ENCODE peak calls at places on chromosomes 11 and 22, in four cellular contexts. K is testis; Z is CD8-positive, alpha-beta T cell; Y is colonic mucosa. R is an unnamed sample.

GRCh38 chr11:12207384-12208150 is 97.2 kb downstream of the MICAL2 start:
- DNase-seq in K (no peak), Z (no peak), Y (no peak), R (no peak)

GRCh38 chr22:22395230-22395629 is 113.3 kb downstream of the ZNF280B start:
- DNase-seq in K (no peak), Z (no peak), Y (no peak), R (no peak)

GRCh38 chr11:105838668-105839403 is 183.2 kb downstream of the MSANTD4 start:
- DNase-seq in K (no peak), Z (no peak), Y (no peak), R (no peak)

GRCh38 chr11:73477518-73477917 is 101.3 kb downstream of the RELT start:
- DNase-seq in K (no peak), Z (no peak), Y (no peak), R (no peak)

GRCh38 chr11:1888811-1889526 is 2.7 kb downstream of the PRR33 start:
- DNase-seq in K (no peak), Z (peak; percentile 94), Y (no peak), R (no peak)

GRCh38 chr22:20563464-20563906 is 56.1 kb downstream of the MED15 start:
- DNase-seq in K (no peak), Z (no peak), Y (no peak), R (no peak)

GRCh38 chr11:64235427-64236161 is 1.2 kb downstream of the VEGFB start:
- DNase-seq in K (no peak), Z (no peak), Y (no peak), R (no peak)

GRCh38 chr11:121741316-121741715 is 288.5 kb upstream of the SORL1-AS1 start:
- DNase-seq in K (peak; percentile 28), Z (no peak), Y (no peak), R (no peak)

GRCh38 chr11:104256525-104256924 is 92.6 kb upstream of the PDGFD start:
- DNase-seq in K (no peak), Z (no peak), Y (no peak), R (no peak)

GRCh38 chr22:45608763-45609180 is 62.9 kb upstream of the ATXN10 start:
- DNase-seq in K (no peak), Z (no peak), Y (no peak), R (peak; percentile 66)

GRCh38 chr11:72741429-72741833 is 10.8 kb downstream of the ARAP1 start:
- DNase-seq in K (peak; percentile 34), Z (no peak), Y (no peak), R (no peak)

GRCh38 chr11:2741377-2742131 is 41.8 kb upstream of the KCNQ1OT1 start:
- DNase-seq in K (peak; percentile 23), Z (no peak), Y (no peak), R (peak; percentile 25)

DNA sequence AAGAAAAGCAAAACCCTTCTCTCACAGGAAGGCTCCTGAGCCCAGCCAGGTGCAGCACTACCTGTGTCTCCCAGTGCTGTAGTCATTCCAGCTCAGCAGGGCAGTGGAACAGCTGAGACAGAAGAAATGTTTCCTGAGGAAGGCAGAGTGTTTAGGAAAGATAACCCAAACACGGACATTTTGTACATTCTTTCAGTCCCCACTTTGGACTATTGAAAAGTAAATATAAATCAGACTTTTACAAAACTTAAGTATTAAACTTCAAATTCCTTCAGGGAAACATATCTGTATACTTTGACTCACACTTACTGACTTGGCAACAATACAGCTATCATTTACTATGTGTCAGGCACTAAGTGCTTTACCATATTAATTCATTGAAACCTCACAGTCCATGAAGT is 40.4 kb downstream of the RRAS2 start:
- DNase-seq in K (no peak), Z (no peak), Y (no peak), R (no peak)
- H3K4me3 ChIP-seq in K (no peak overlapping the region), Z (no peak overlapping the region), Y (no peak overlapping the region), R (no peak overlapping the region)

DNA sequence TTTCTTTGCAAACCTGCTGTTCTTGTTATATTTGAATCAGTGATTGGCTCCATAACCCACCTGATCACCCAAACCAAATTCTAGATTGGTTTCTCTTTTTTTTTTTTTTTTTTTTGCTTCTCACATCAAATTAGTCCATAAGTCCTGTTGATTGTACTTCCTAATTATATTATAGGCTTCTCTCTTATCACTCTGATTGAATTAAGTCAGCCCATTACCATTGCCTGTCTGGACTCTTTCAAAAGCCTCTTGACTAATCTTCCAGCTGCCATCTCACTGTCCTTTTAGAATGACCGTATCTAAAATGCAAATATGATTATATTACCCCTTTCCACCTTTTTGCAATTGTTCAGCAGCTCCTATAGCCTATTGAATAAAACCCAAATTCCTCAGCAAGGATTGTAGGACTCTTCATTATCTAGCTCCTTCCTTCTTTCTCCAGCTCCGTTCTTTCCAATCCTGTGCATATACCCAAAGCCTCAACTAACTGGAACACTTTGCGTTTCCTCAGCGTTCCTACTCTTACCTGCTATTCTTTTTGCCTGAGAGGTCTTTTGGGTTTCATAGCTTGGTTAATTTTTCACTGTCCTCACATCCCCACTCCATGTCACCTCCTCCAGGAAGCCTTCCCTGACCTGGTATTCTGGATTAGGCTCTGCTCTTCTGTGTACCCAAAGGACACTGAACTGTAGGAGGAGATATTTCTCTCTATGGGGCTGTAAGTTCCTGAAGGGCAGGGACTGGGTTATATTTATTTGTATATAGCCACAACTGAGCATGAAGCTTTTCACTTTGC is 423.3 kb downstream of the TMEM135 start:
- DNase-seq in K (no peak), Z (no peak), Y (no peak), R (no peak)
- TF ChIP-seq CTCF in K (no peak), Z (no peak), Y (no peak), R (no peak)

GRCh38 chr11:32427616-32427934 is 7.8 kb downstream of the WT1 start:
- DNase-seq in K (no peak), Z (no peak), Y (no peak), R (no peak)

GRCh38 chr11:32427935-32428664 is 7.2 kb downstream of the WT1 start:
- DNase-seq in K (no peak), Z (no peak), Y (no peak), R (no peak)

GRCh38 chr11:32426819-32427615 is 8.3 kb downstream of the WT1 start:
- DNase-seq in K (peak; percentile 79), Z (no peak), Y (no peak), R (no peak)

GRCh38 chr11:32429477-32429876 is 5.9 kb downstream of the WT1 start:
- DNase-seq in K (no peak), Z (no peak), Y (no peak), R (no peak)

DNA sequence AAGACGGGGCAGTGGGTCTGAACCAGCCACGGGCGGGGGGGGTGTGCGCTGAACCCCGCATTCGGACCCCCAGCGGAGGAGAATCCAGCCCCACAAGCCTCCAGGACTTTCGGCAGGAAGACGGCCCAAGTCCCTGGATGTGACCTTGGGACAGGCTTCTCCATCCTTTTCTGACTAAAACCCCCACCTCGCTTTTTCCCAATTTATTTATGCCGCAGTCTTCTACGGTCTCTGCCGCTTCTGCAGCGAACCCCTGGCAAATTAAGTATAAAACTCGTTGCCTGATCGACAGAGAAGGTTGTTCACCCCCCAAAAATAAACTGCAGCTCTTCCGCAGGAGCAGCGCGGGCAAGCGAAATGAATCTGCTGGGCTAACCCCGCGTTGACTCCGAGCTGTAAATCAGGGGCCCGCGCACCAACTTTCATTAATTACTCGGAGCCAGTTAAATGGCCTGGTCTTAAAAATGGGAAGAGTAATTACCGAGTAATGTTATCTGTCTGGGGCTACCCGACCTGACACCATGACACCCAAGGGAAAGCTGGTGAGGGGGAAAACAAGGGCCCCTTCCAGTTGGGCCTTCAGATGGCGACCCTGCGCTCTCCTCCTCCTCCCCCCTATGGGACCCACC is 6.6 kb downstream of the WT1 start:
- DNase-seq in K (no peak), Z (no peak), Y (no peak), R (no peak)
- H3K4me3 ChIP-seq in K (peak overlapping the region; percentile 75), Z (no peak overlapping the region), Y (no peak overlapping the region), R (no peak overlapping the region)

DNA sequence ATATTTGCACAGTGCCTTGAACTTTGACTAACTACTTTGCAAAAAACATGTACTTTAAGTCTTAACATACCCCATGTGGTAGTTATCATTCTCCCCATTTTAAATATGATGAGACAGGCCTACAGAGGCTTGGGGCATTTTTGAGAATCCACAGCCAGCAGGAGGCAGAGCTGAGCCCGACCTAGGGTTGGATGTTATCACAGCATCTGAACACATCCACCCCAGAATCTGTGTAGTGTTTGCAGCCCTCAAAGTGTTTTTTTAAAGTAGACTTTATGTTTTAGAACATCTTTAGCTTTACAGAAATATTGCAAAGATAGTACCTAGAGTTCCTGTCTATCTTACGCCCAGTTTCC is 17.6 kb downstream of the OTOG start:
- DNase-seq in K (no peak), Z (no peak), Y (peak; percentile 17), R (no peak)
- TF ChIP-seq CTCF in K (no peak), Z (no peak), Y (no peak), R (no peak)

GRCh38 chr11:67058506-67058905 is 1.9 kb downstream of the RHOD start:
- DNase-seq in K (no peak), Z (no peak), Y (no peak), R (no peak)

GRCh38 chr11:67056640-67057409 is at the start of gene RHOD:
- DNase-seq in K (peak; percentile 46), Z (peak; percentile 62), Y (peak; percentile 61), R (no peak)

GRCh38 chr11:67055812-67056211 is 835 bp upstream of the RHOD start:
- DNase-seq in K (peak; percentile 37), Z (no peak), Y (no peak), R (no peak)

GRCh38 chr11:67056267-67056639 is 394 bp upstream of the RHOD start:
- DNase-seq in K (no peak), Z (no peak), Y (no peak), R (no peak)

GRCh38 chr11:67057410-67057757 is 737 bp downstream of the RHOD start:
- DNase-seq in K (no peak), Z (no peak), Y (no peak), R (no peak)
- H3K4me3 ChIP-seq in K (no peak overlapping the region), Z (no peak overlapping the region), Y (peak overlapping the region; percentile 47), R (peak overlapping the region; percentile 42)

GRCh38 chr22:29259253-29259899 is 8.4 kb downstream of the RHBDD3 start:
- DNase-seq in K (no peak), Z (no peak), Y (no peak), R (no peak)
- TF ChIP-seq CTCF in K (no peak), Z (no peak), Y (no peak), R (peak; percentile 11)

DNA sequence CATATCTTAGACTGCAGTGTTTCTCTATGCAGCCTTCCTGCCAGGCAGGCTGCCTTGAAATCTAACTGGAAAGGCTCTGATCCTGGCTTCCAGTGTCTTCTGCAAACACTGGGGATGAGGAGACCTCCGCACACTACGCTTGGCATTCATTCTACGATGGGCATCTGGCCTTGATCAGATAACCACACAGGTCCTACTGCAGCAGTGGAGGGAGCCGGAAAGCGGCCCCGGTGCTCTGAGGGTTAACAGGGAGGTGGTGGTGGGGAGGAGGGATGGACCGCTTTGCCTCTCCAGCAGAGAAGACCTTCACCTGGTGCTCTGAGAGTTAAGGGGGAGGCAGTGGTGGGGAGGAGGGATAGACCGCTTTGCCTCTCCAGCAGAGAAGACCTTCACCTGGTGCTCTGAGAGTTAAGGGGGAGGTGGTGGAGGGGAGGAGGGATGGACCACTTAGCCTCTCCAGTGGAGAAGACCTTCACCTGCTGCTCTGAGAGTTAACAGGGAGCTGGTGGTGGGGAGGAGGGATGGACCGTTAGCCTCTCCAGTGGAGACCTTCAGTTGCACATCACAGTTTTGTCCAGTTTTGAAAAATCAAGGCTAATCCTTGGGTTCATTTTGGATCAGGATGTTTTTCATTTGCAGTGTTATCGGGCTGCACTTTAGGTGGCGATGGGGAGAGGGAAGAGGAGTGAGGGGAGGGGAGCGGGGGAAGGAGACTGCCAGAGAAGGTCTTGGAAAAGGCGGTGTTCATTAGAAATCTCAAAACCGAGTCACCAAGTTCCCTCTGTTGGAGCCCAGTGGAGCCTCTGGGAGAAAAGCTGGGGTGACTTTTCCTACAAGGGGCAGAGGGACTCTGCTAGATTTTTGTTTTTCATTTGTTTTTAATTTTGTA is 5.6 kb downstream of the GAL start:
- DNase-seq in K (no peak), Z (no peak), Y (no peak), R (no peak)
- H3K4me3 ChIP-seq in K (no peak overlapping the region), Z (peak overlapping the region; percentile 24), Y (no peak overlapping the region), R (no peak overlapping the region)